ENCODE peak calls at places on chromosome 13, in ten cellular contexts. Z is thoracic aorta, B is cardiac muscle cell, S is cardiac fibroblast, C is breast epithelium, T is fibroblast of pulmonary artery, L is tibial artery, X is astrocyte of the spinal cord, N is small intestine, P is endodermal cell. A is an unnamed sample.

GRCh38 chr13:63901630-63902029 is 2486.0 kb upstream of the PCDH20 start:
- DNase-seq in Z (no peak), B (no peak), S (no peak), C (no peak), T (no peak), L (no peak), X (no peak), N (no peak), P (peak; percentile 55), A (no peak)

GRCh38 chr13:21481359-21481758 is 22.3 kb upstream of the ZDHHC20 start:
- DNase-seq in Z (no peak), B (no peak), S (no peak), C (no peak), T (no peak), L (no peak), X (no peak), N (peak; percentile 25), P (no peak), A (no peak)

GRCh38 chr13:38950987-38951386 is 39.6 kb downstream of the STOML3 start:
- DNase-seq in Z (no peak), B (no peak), S (no peak), C (no peak), T (no peak), L (no peak), X (no peak), N (peak; percentile 26), P (no peak), A (no peak)

GRCh38 chr13:39597828-39598227 is 5.2 kb downstream of the LHFPL6 start:
- DNase-seq in Z (no peak), B (no peak), S (peak; percentile 81), C (no peak), T (peak; percentile 46), L (no peak), X (peak; percentile 57), N (no peak), P (no peak), A (no peak)

GRCh38 chr13:44870456-44870929 is 118.8 kb downstream of the NUFIP1 start:
- DNase-seq in Z (no peak), B (no peak), S (no peak), C (no peak), T (no peak), L (no peak), X (no peak), N (peak; percentile 79), P (no peak), A (no peak)

GRCh38 chr13:52713894-52714293 is 25.7 kb downstream of the CNMD start:
- DNase-seq in Z (no peak), B (no peak), S (no peak), C (no peak), T (peak; percentile 29), L (peak; percentile 63), X (no peak), N (no peak), P (no peak), A (no peak)

GRCh38 chr13:107590556-107590955 is 624.8 kb downstream of the LIG4 start:
- DNase-seq in Z (no peak), B (no peak), S (no peak), C (no peak), T (no peak), L (no peak), X (peak; percentile 32), N (no peak), P (no peak), A (no peak)

GRCh38 chr13:106416645-106417044 is 118.8 kb downstream of the EFNB2 start:
- DNase-seq in Z (no peak), B (no peak), S (no peak), C (no peak), T (no peak), L (no peak), X (no peak), N (peak; percentile 5), P (no peak), A (no peak)

GRCh38 chr13:98187862-98188261 is 10.8 kb upstream of the RNF113B start:
- DNase-seq in Z (no peak), B (no peak), S (no peak), C (no peak), T (no peak), L (no peak), X (no peak), N (no peak), P (no peak), A (no peak)

GRCh38 chr13:85095887-85096286 is 703.3 kb downstream of the SLITRK6 start:
- DNase-seq in Z (no peak), B (no peak), S (no peak), C (no peak), T (no peak), L (no peak), X (no peak), N (no peak), P (no peak), A (no peak)

GRCh38 chr13:113881614-113882265 is 17.9 kb upstream of the GAS6 start:
- DNase-seq in Z (no peak), B (peak; percentile 23), S (no peak), C (no peak), T (no peak), L (no peak), X (no peak), N (no peak), P (peak; percentile 23), A (no peak)

GRCh38 chr13:67355791-67356190 is 125.7 kb upstream of the PCDH9 start:
- DNase-seq in Z (no peak), B (no peak), S (no peak), C (no peak), T (no peak), L (no peak), X (no peak), N (no peak), P (no peak), A (no peak)

GRCh38 chr13:48404952-48405351 is 8.0 kb downstream of the LPAR6 start:
- DNase-seq in Z (no peak), B (no peak), S (no peak), C (no peak), T (no peak), L (no peak), X (no peak), N (no peak), P (no peak), A (no peak)

GRCh38 chr13:113129480-113129879 is 6.9 kb downstream of the F10 start:
- DNase-seq in Z (no peak), B (no peak), S (no peak), C (peak; percentile 19), T (no peak), L (no peak), X (no peak), N (no peak), P (peak; percentile 60), A (no peak)

GRCh38 chr13:27997904-27998522 is 9.5 kb upstream of the URAD start:
- DNase-seq in Z (no peak), B (peak; percentile 81), S (peak; percentile 48), C (no peak), T (peak; percentile 43), L (no peak), X (peak; percentile 29), N (peak; percentile 74), P (peak; percentile 86), A (no peak)

GRCh38 chr13:110012102-110012739 is 225.8 kb upstream of the IRS2 start:
- DNase-seq in Z (no peak), B (no peak), S (peak; percentile 96), C (no peak), T (peak; percentile 93), L (no peak), X (peak; percentile 97), N (no peak), P (no peak), A (peak; percentile 92)
- H3K4me3 ChIP-seq in Z (no peak overlapping the region), B (no peak overlapping the region), S (no peak overlapping the region), C (no peak overlapping the region), T (no peak overlapping the region), L (no peak overlapping the region), X (no peak overlapping the region), N (no peak overlapping the region), P (no peak overlapping the region), A (no peak overlapping the region)

GRCh38 chr13:24670927-24671326 is 9.3 kb upstream of the ATP12A start:
- DNase-seq in Z (no peak), B (peak; percentile 28), S (peak; percentile 21), C (no peak), T (peak; percentile 18), L (no peak), X (no peak), N (no peak), P (peak; percentile 87), A (no peak)

GRCh38 chr13:24668955-24669354 is 11.3 kb upstream of the ATP12A start:
- DNase-seq in Z (no peak), B (no peak), S (no peak), C (no peak), T (no peak), L (no peak), X (no peak), N (peak; percentile 67), P (peak; percentile 34), A (no peak)

GRCh38 chr13:24672141-24673132 is 7.8 kb upstream of the ATP12A start:
- DNase-seq in Z (no peak), B (peak; percentile 26), S (peak; percentile 7), C (no peak), T (no peak), L (no peak), X (no peak), N (no peak), P (peak; percentile 36), A (no peak)

GRCh38 chr13:24670174-24670573 is 10.0 kb upstream of the ATP12A start:
- DNase-seq in Z (no peak), B (no peak), S (no peak), C (no peak), T (no peak), L (no peak), X (no peak), N (peak; percentile 52), P (no peak), A (no peak)

GRCh38 chr13:24671367-24672117 is 8.7 kb upstream of the ATP12A start:
- DNase-seq in Z (no peak), B (peak; percentile 70), S (peak; percentile 84), C (no peak), T (peak; percentile 78), L (peak; percentile 72), X (peak; percentile 64), N (peak; percentile 73), P (peak; percentile 84), A (peak; percentile 65)
- H3K4me3 ChIP-seq in Z (peak overlapping the region; percentile 54), B (no peak overlapping the region), S (no peak overlapping the region), C (peak overlapping the region; percentile 10), T (peak overlapping the region; percentile 8), L (peak overlapping the region; percentile 36), X (no peak overlapping the region), N (no peak overlapping the region), P (peak overlapping the region; percentile 69), A (peak overlapping the region; percentile 44)

DNA sequence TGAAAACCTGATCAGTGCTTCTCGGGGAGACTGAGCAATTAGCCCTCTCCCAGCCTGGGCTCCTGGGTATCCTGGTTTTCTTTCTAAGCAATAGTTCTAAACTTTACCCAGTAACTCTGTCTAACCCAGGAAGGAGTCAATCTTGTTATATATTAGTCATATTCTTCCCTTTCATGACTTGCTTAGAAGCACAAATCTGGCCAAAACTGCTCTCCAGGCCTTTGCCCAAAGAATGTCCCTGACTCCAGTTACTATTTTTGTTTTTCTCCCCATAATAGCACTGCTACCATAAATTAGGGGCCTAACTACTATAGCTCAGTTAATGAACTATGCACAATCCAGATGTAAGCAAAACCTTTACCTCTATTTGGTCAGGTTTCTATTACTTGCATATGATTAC is 355.8 kb upstream of the HTR2A start:
- DNase-seq in Z (no peak), B (no peak), S (peak; percentile 15), C (no peak), T (peak; percentile 14), L (no peak), X (peak; percentile 13), N (no peak), P (no peak), A (no peak)
- H3K4me3 ChIP-seq in Z (no peak overlapping the region), B (no peak overlapping the region), S (no peak overlapping the region), C (no peak overlapping the region), T (no peak overlapping the region), L (no peak overlapping the region), X (no peak overlapping the region), N (no peak overlapping the region), P (no peak overlapping the region), A (no peak overlapping the region)

GRCh38 chr13:91579320-91579719 is 180.9 kb downstream of the GPC5 start:
- DNase-seq in Z (no peak), B (no peak), S (no peak), C (no peak), T (no peak), L (no peak), X (no peak), N (no peak), P (no peak), A (no peak)
- H3K4me3 ChIP-seq in Z (no peak overlapping the region), B (no peak overlapping the region), S (no peak overlapping the region), C (no peak overlapping the region), T (no peak overlapping the region), L (no peak overlapping the region), X (no peak overlapping the region), N (no peak overlapping the region), P (no peak overlapping the region), A (no peak overlapping the region)

A was measured in AG04449.